ENCODE peak calls at places on chromosomes 1 and 21, in nine cellular contexts. I, U, X, H, T, N, Q, V and S are unnamed samples.

GRCh38 chr1:27727126-27727525 is 1.4 kb downstream of the FAM76A start:
- DNase-seq in I (no peak), U (no peak), X (no peak), H (no peak), T (peak), N (peak), Q (no peak), V (no peak), S (no peak)

GRCh38 chr1:87045757-87046422 is 131.5 kb downstream of the HS2ST1 start:
- DNase-seq in I (no peak), U (no peak), X (no peak), H (no peak), T (no peak), N (no peak), Q (no peak), V (no peak), S (no peak)

GRCh38 chr1:234647245-234647644 is 37.3 kb upstream of the IRF2BP2 start:
- DNase-seq in I (no peak), U (no peak), X (no peak), H (no peak), T (no peak), N (no peak), Q (no peak), V (no peak), S (no peak)

GRCh38 chr1:199954701-199955100 is 72.8 kb upstream of the NR5A2 start:
- DNase-seq in I (peak), U (no peak), X (no peak), H (no peak), T (no peak), N (no peak), Q (no peak), V (no peak), S (no peak)

GRCh38 chr1:162387226-162388082 is 5.9 kb downstream of the C1orf226 start:
- DNase-seq in I (peak), U (no peak), X (no peak), H (no peak), T (peak), N (no peak), Q (no peak), V (no peak), S (no peak)

GRCh38 chr1:74689800-74690696 is 16.5 kb upstream of the ERICH3 start:
- DNase-seq in I (peak), U (no peak), X (no peak), H (no peak), T (peak), N (peak), Q (no peak), V (peak), S (peak)

GRCh38 chr21:36486246-36486645 is 6.3 kb upstream of the CLDN14 start:
- DNase-seq in I (no peak), U (no peak), X (no peak), H (no peak), T (no peak), N (no peak), Q (no peak), V (no peak), S (no peak)

GRCh38 chr1:33029921-33030320 is 6.8 kb downstream of the AK2 start:
- DNase-seq in I (no peak), U (no peak), X (no peak), H (no peak), T (no peak), N (no peak), Q (no peak), V (no peak), S (no peak)

GRCh38 chr21:20882462-20883415 is 115.5 kb upstream of the NCAM2 start:
- DNase-seq in I (peak), U (no peak), X (no peak), H (no peak), T (peak), N (peak), Q (no peak), V (no peak), S (no peak)

GRCh38 chr21:35226960-35227741 is 178.0 kb upstream of the RUNX1 start:
- DNase-seq in I (no peak), U (no peak), X (no peak), H (no peak), T (no peak), N (no peak), Q (no peak), V (peak), S (no peak)

GRCh38 chr1:31300193-31300592 is 3.4 kb downstream of the ZCCHC17 start:
- DNase-seq in I (no peak), U (no peak), X (no peak), H (no peak), T (no peak), N (no peak), Q (no peak), V (no peak), S (no peak)

GRCh38 chr1:55038552-55038838 is 853 bp upstream of the PCSK9 start:
- DNase-seq in I (no peak), U (no peak), X (no peak), H (no peak), T (no peak), N (no peak), Q (no peak), V (no peak), S (no peak)

GRCh38 chr1:55040083-55040952 is 970 bp downstream of the PCSK9 start:
- DNase-seq in I (peak), U (no peak), X (peak), H (no peak), T (no peak), N (peak), Q (no peak), V (no peak), S (no peak)

GRCh38 chr1:55037733-55038551 is 1.4 kb upstream of the PCSK9 start:
- DNase-seq in I (no peak), U (no peak), X (no peak), H (no peak), T (no peak), N (no peak), Q (no peak), V (no peak), S (no peak)

GRCh38 chr1:55039342-55040082 is at the start of gene PCSK9:
- DNase-seq in I (peak), U (no peak), X (peak), H (no peak), T (peak), N (peak), Q (peak), V (no peak), S (no peak)

DNA sequence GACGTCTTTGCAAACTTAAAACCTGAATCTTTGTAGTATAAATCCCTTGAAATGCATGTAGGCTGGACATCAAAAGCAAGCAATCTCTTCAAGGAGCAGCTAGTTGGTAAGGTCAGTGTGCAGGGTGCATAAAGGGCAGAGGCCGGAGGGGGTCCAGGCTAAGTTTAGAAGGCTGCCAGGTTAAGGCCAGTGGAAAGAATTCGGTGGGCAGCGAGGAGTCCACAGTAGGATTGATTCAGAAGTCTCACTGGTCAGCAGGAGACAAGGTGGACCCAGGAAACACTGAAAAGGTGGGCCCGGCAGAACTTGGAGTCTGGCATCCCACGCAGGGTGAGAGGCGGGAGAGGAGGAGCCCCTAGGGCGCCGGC is 390 bp upstream of the PCSK9 start:
- DNase-seq in I (no peak), U (no peak), X (no peak), H (no peak), T (no peak), N (no peak), Q (no peak), V (no peak), S (no peak)
- H3K4me3 ChIP-seq in I (peak), U (no peak), X (no peak), H (no peak), T (no peak), N (no peak), Q (no peak), V (no peak), S (no peak)

GRCh38 chr1:169949139-169949538 is 55.4 kb upstream of the SCYL3 start:
- DNase-seq in I (no peak), U (no peak), X (no peak), H (no peak), T (peak), N (peak), Q (no peak), V (no peak), S (no peak)

GRCh38 chr1:169943963-169944526 is 50.3 kb upstream of the SCYL3 start:
- DNase-seq in I (no peak), U (no peak), X (peak), H (no peak), T (no peak), N (no peak), Q (peak), V (peak), S (no peak)

GRCh38 chr1:169941982-169942830 is 48.5 kb upstream of the SCYL3 start:
- DNase-seq in I (no peak), U (no peak), X (no peak), H (peak), T (peak), N (peak), Q (no peak), V (no peak), S (no peak)

GRCh38 chr1:169945171-169945570 is 51.5 kb upstream of the SCYL3 start:
- DNase-seq in I (peak), U (no peak), X (peak), H (peak), T (no peak), N (no peak), Q (peak), V (peak), S (no peak)

GRCh38 chr1:169944621-169945020 is 50.9 kb upstream of the SCYL3 start:
- DNase-seq in I (peak), U (no peak), X (no peak), H (no peak), T (no peak), N (no peak), Q (no peak), V (peak), S (no peak)
- H3K4me3 ChIP-seq in I (no peak), U (no peak), X (no peak), H (no peak), T (no peak), N (no peak), Q (no peak), V (no peak), S (no peak)

GRCh38 chr1:229430761-229431269 is 3.1 kb downstream of the ACTA1 start:
- DNase-seq in I (peak), U (peak), X (peak), H (peak), T (peak), N (peak), Q (no peak), V (no peak), S (peak)

GRCh38 chr1:229432905-229433304 is 989 bp downstream of the ACTA1 start:
- DNase-seq in I (peak), U (peak), X (peak), H (no peak), T (no peak), N (no peak), Q (no peak), V (no peak), S (no peak)

GRCh38 chr1:229433364-229434004 is 410 bp downstream of the ACTA1 start:
- DNase-seq in I (peak), U (peak), X (no peak), H (no peak), T (no peak), N (no peak), Q (no peak), V (no peak), S (no peak)

GRCh38 chr1:229431270-229432115 is 2.4 kb downstream of the ACTA1 start:
- DNase-seq in I (peak), U (peak), X (peak), H (no peak), T (no peak), N (no peak), Q (no peak), V (no peak), S (no peak)

DNA sequence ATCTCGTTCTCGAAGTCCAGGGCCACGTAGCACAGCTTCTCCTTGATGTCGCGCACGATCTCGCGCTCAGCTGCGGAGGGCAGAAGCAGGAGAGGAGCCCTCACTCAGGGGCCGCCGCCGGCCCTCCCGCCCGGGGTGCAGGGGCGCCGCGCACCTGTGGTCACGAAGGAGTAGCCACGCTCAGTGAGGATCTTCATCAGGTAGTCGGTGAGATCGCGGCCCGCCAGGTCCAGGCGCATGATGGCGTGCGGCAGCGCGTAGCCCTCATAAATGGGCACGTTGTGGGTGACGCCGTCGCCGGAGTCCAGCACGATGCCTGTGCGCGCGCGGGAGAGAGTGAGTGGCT is 1.8 kb downstream of the ACTA1 start:
- DNase-seq in I (peak), U (peak), X (peak), H (no peak), T (no peak), N (no peak), Q (no peak), V (no peak), S (no peak)
- H3K4me3 ChIP-seq in I (peak), U (peak), X (no peak), H (no peak), T (no peak), N (no peak), Q (no peak), V (no peak), S (peak)

DNA sequence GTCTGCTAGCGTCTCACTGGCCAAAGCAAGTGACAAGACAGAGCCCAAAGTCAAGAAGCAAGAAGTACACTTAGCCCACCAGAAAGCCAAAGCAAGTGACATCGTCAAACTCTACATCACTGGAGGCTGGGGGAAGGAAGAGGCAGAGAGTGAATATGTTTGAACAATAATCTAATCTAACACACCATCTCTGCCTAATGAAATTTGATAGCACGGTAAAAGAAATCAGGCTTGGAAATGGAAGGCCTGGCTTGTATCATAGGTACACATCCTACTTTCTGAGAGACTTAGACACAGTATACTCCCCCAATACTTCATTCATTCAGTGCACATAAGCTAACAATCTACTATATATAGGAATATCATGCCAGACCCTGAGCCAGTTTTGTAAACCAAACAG is 26.3 kb downstream of the TRABD2B start:
- DNase-seq in I (no peak), U (no peak), X (no peak), H (no peak), T (no peak), N (no peak), Q (no peak), V (no peak), S (no peak)
- H3K4me3 ChIP-seq in I (no peak), U (no peak), X (no peak), H (no peak), T (no peak), N (no peak), Q (no peak), V (no peak), S (no peak)

GRCh38 chr1:151009674-151010345 is 1.6 kb downstream of the PRUNE1 start:
- DNase-seq in I (no peak), U (no peak), X (no peak), H (no peak), T (no peak), N (no peak), Q (no peak), V (no peak), S (no peak)
- H3K4me3 ChIP-seq in I (no peak), U (peak), X (no peak), H (no peak), T (peak), N (peak), Q (no peak), V (peak), S (peak)